ENCODE peak calls at places on chromosomes 16 and 17, in six cellular contexts. U, E, X, Z, S and A are unnamed samples.

GRCh38 chr16:48366165-48367093 is 18.8 kb downstream of the SIAH1 start:
- DNase-seq in U (no peak), E (peak; percentile 72), X (peak; percentile 67), Z (peak; percentile 71), S (peak; percentile 70), A (no peak)

GRCh38 chr17:80498242-80498919 is 22.0 kb upstream of the NPTX1 start:
- DNase-seq in U (peak; percentile 39), E (no peak), X (no peak), Z (peak; percentile 38), S (no peak), A (peak; percentile 89)

GRCh38 chr16:50152386-50152806 is 710 bp upstream of the TENT4B start:
- DNase-seq in U (peak; percentile 31), E (peak; percentile 67), X (peak; percentile 82), Z (peak; percentile 48), S (peak; percentile 81), A (no peak)

GRCh38 chr17:81236784-81237183 is 2.1 kb downstream of the TEPSIN start:
- DNase-seq in U (no peak), E (no peak), X (no peak), Z (no peak), S (no peak), A (peak; percentile 69)

GRCh38 chr17:80424878-80425765 is 10.2 kb downstream of the ENDOV start:
- DNase-seq in U (peak; percentile 17), E (peak; percentile 78), X (no peak), Z (no peak), S (no peak), A (peak; percentile 66)

GRCh38 chr17:48600244-48601098 is 4.3 kb downstream of the HOXB6 start:
- DNase-seq in U (no peak), E (no peak), X (no peak), Z (no peak), S (no peak), A (peak; percentile 74)

GRCh38 chr17:45146166-45146565 is 2.1 kb upstream of the HEXIM1 start:
- DNase-seq in U (no peak), E (peak; percentile 51), X (no peak), Z (no peak), S (no peak), A (peak; percentile 80)

GRCh38 chr17:20206068-20206467 is 196.9 kb downstream of the SPECC1 start:
- DNase-seq in U (no peak), E (peak; percentile 41), X (no peak), Z (no peak), S (no peak), A (no peak)

GRCh38 chr16:64088838-64089237 is 1033.0 kb downstream of the CDH11 start:
- DNase-seq in U (no peak), E (no peak), X (no peak), Z (no peak), S (no peak), A (no peak)

GRCh38 chr17:74443516-74444296 is 11.8 kb downstream of the GPRC5C start:
- DNase-seq in U (no peak), E (no peak), X (no peak), Z (no peak), S (no peak), A (peak; percentile 60)

GRCh38 chr17:82283208-82283749 is 9.8 kb upstream of the CSNK1D start:
- DNase-seq in U (no peak), E (no peak), X (no peak), Z (no peak), S (no peak), A (peak; percentile 80)